ENCODE peak calls at places on chromosome 10, in four cellular contexts. Z is body of pancreas; L is PC-3; J is CD4-positive, alpha-beta T cell. C is an unnamed sample.

GRCh38 chr10:87861566-87861952 is 1.8 kb downstream of the KLLN start:
- DNase-seq in J (peak), Z (peak), L (peak), C (no peak)

GRCh38 chr10:63744060-63744941 is 223.1 kb downstream of the REEP3 start:
- DNase-seq in J (no peak), Z (no peak), L (no peak), C (no peak)

GRCh38 chr10:34024708-34025425 is 690.4 kb upstream of the NRP1 start:
- DNase-seq in J (no peak), Z (no peak), L (peak), C (peak)

GRCh38 chr10:101781984-101782810 is 1.0 kb downstream of the NPM3 start:
- DNase-seq in J (no peak), Z (no peak), L (no peak), C (no peak)

GRCh38 chr10:24901686-24902399 is 50.6 kb downstream of the PRTFDC1 start:
- DNase-seq in Z (peak), L (peak), J (no peak), C (peak)

GRCh38 chr10:58282615-58283014 is 13.7 kb downstream of the CISD1 start:
- DNase-seq in Z (no peak), L (no peak), J (no peak), C (no peak)

GRCh38 chr10:110842305-110842952 is 29.3 kb upstream of the PDCD4 start:
- DNase-seq in L (no peak), J (no peak), Z (no peak), C (no peak)

GRCh38 chr10:114686013-114686412 is 27.9 kb upstream of the ABLIM1 start:
- DNase-seq in J (no peak), L (peak), Z (no peak), C (no peak)

GRCh38 chr10:86186633-86187032 is 180.0 kb downstream of the GRID1 start:
- DNase-seq in L (no peak), J (no peak), Z (no peak), C (no peak)

GRCh38 chr10:44874176-44874575 is 37.0 kb upstream of the TMEM72 start:
- DNase-seq in J (no peak), L (no peak), Z (peak), C (no peak)

GRCh38 chr10:2245580-2245979 is 508.3 kb upstream of the ADARB2 start:
- DNase-seq in Z (no peak), L (no peak), J (no peak), C (no peak)

GRCh38 chr10:58044072-58044471 is 223.6 kb downstream of the IPMK start:
- DNase-seq in L (peak), Z (no peak), J (no peak), C (no peak)

GRCh38 chr10:87705339-87705738 is 45.7 kb downstream of the PAPSS2 start:
- DNase-seq in Z (no peak), J (no peak), L (peak), C (no peak)

GRCh38 chr10:125175807-125176206 is 15.4 kb upstream of the CTBP2 start:
- DNase-seq in J (no peak), L (no peak), Z (no peak), C (no peak)

GRCh38 chr10:81021428-81022129 is 483.9 kb downstream of the SH2D4B start:
- DNase-seq in L (no peak), Z (no peak), J (no peak), C (no peak)

GRCh38 chr10:69065406-69066361 is 22.2 kb upstream of the SRGN start:
- DNase-seq in L (peak), Z (peak), J (no peak), C (no peak)

GRCh38 chr10:6743291-6743849 is 163.3 kb upstream of the PRKCQ start:
- DNase-seq in Z (no peak), L (no peak), J (no peak), C (no peak)

GRCh38 chr10:3539696-3540383 is 245.2 kb downstream of the KLF6 start:
- DNase-seq in L (no peak), J (no peak), Z (no peak), C (no peak)
- H3K27ac ChIP-seq in L (peak), J (no peak), Z (no peak), C (no peak)

GRCh38 chr10:77392236-77392721 is 245.3 kb downstream of the KCNMA1 start:
- DNase-seq in L (no peak), Z (peak), J (no peak), C (no peak)
- H3K27ac ChIP-seq in L (peak), Z (no peak), J (no peak), C (no peak)

GRCh38 chr10:43203491-43204393 is 63.1 kb downstream of the RASGEF1A start:
- DNase-seq in Z (peak), L (no peak), J (no peak), C (peak)

GRCh38 chr10:43204394-43204942 is 62.4 kb downstream of the RASGEF1A start:
- DNase-seq in Z (peak), L (no peak), J (no peak), C (no peak)

GRCh38 chr10:43204943-43205671 is 61.8 kb downstream of the RASGEF1A start:
- DNase-seq in L (peak), Z (peak), J (peak), C (peak)

GRCh38 chr10:43206391-43207235 is 60.3 kb downstream of the RASGEF1A start:
- DNase-seq in J (no peak), L (no peak), Z (peak), C (peak)

GRCh38 chr10:43205681-43206390 is 61.0 kb downstream of the RASGEF1A start:
- DNase-seq in L (no peak), Z (peak), J (no peak), C (peak)
- H3K27ac ChIP-seq in L (no peak), Z (no peak), J (no peak), C (no peak)

GRCh38 chr10:450463-450862 is 239.0 kb downstream of the DIP2C start:
- DNase-seq in Z (no peak), J (no peak), L (no peak), C (no peak)

GRCh38 chr10:451021-451471 is 238.4 kb downstream of the DIP2C start:
- DNase-seq in Z (no peak), L (no peak), J (peak), C (no peak)

GRCh38 chr10:454860-455259 is 234.6 kb downstream of the DIP2C start:
- DNase-seq in Z (no peak), L (peak), J (no peak), C (no peak)

GRCh38 chr10:452512-453504 is 236.7 kb downstream of the DIP2C start:
- DNase-seq in L (no peak), Z (no peak), J (no peak), C (peak)

GRCh38 chr10:451856-452255 is 237.6 kb downstream of the DIP2C start:
- DNase-seq in L (no peak), J (no peak), Z (no peak), C (no peak)
- H3K27ac ChIP-seq in L (no peak), J (peak), Z (no peak), C (no peak)